ENCODE peak calls at places on chromosomes 11 and 22, in eight cellular contexts. C is hepatocyte; G is naive thymus-derived CD8-positive, alpha-beta T cell; D is ELR; T is amygdala; O is SK-N-SH; L is activated CD4-positive, alpha-beta T cell treated with anti-CD3 and anti-CD28 coated beads for 48 hours; U is GM20000. N is an unnamed sample.

GRCh38 chr11:58060939-58061672 is 30.4 kb downstream of the OR6Q1 start:
- DNase-seq in G (no peak), T (no peak), L (no peak), D (peak; percentile 57), U (no peak), O (no peak), C (peak; percentile 38), N (no peak)

GRCh38 chr11:126257764-126258163 is 10.9 kb downstream of the SRPRA start:
- DNase-seq in C (no peak), T (no peak), O (no peak), G (no peak), L (no peak), U (no peak), D (peak; percentile 73), N (no peak)

GRCh38 chr11:44711113-44711512 is 15.6 kb upstream of the TSPAN18 start:
- DNase-seq in U (no peak), D (no peak), G (no peak), O (peak; percentile 87), L (no peak), T (no peak), C (peak; percentile 51), N (no peak)

GRCh38 chr22:30208631-30209603 is 37.6 kb downstream of the LIF start:
- DNase-seq in O (peak; percentile 61), G (no peak), T (no peak), L (no peak), U (no peak), D (peak; percentile 85), C (peak; percentile 89), N (no peak)

GRCh38 chr11:35618497-35619029 is 303 bp downstream of the FJX1 start:
- DNase-seq in D (peak; percentile 63), O (peak; percentile 78), U (peak; percentile 79), L (no peak), T (no peak), G (peak; percentile 11), C (peak; percentile 76), N (no peak)

GRCh38 chr22:49138250-49138790 is 689.4 kb downstream of the BRD1 start:
- DNase-seq in T (no peak), C (no peak), O (no peak), D (no peak), L (no peak), G (no peak), U (no peak), N (no peak)

GRCh38 chr11:4167758-4168157 is 73.2 kb downstream of the RRM1 start:
- DNase-seq in G (no peak), L (no peak), D (no peak), O (no peak), T (no peak), U (no peak), C (no peak), N (no peak)

GRCh38 chr11:128246364-128247234 is 340.8 kb downstream of the ETS1 start:
- DNase-seq in C (peak; percentile 49), G (no peak), O (peak; percentile 65), D (no peak), U (no peak), L (no peak), T (no peak), N (no peak)

GRCh38 chr11:44244649-44245308 is 65.2 kb downstream of the ALX4 start:
- DNase-seq in L (no peak), G (no peak), T (no peak), C (no peak), D (peak; percentile 33), U (no peak), O (no peak), N (no peak)

GRCh38 chr11:61032824-61033223 is 61.3 kb downstream of the CD6 start:
- DNase-seq in D (no peak), L (no peak), O (no peak), U (no peak), C (no peak), G (no peak), T (no peak), N (peak; percentile 1)

GRCh38 chr22:47497666-47498065 is 735.2 kb downstream of the TBC1D22A start:
- DNase-seq in D (no peak), C (no peak), T (no peak), O (no peak), L (no peak), U (no peak), G (no peak), N (no peak)

GRCh38 chr22:23626286-23626975 is 5.7 kb downstream of the DRICH1 start:
- DNase-seq in L (no peak), C (no peak), G (no peak), T (no peak), U (no peak), O (no peak), D (no peak), N (no peak)

GRCh38 chr11:9906043-9906791 is 242.3 kb downstream of the SWAP70 start:
- DNase-seq in L (no peak), G (no peak), U (no peak), C (peak; percentile 37), D (peak; percentile 99), T (no peak), O (no peak), N (no peak)

GRCh38 chr11:111676878-111677585 is 74.8 kb downstream of the SIK2 start:
- DNase-seq in C (no peak), T (no peak), O (no peak), D (peak; percentile 54), G (no peak), U (no peak), L (no peak), N (no peak)